ENCODE peak calls at places on chromosome 22, in four cellular contexts. One of them, this sample, is unnamed.

GRCh38 chr22:17563936-17564391 is 666 bp downstream of the SLC25A18 start:
- DNase-seq in Kasumi-1: no peak
- DNase-seq in NCI-H446 treated with DMSO at 0.1 percent for 48 hours: no peak
- DNase-seq in activated CD4-positive, alpha-beta T cell treated with anti-CD3 and anti-CD28 coated beads, Interleukin-2, amount 50 U/mL, for 1 hour: no peak
- DNase-seq in this sample: peak

GRCh38 chr22:32380991-32381390 is 23.3 kb downstream of the RFPL3 start:
- DNase-seq in Kasumi-1: no peak
- DNase-seq in NCI-H446 treated with DMSO at 0.1 percent for 48 hours: no peak
- DNase-seq in activated CD4-positive, alpha-beta T cell treated with anti-CD3 and anti-CD28 coated beads, Interleukin-2, amount 50 U/mL, for 1 hour: no peak
- DNase-seq in this sample: peak

GRCh38 chr22:20011123-20011992 is 5.3 kb downstream of the ARVCF start:
- DNase-seq in Kasumi-1: no peak
- DNase-seq in NCI-H446 treated with DMSO at 0.1 percent for 48 hours: no peak
- DNase-seq in activated CD4-positive, alpha-beta T cell treated with anti-CD3 and anti-CD28 coated beads, Interleukin-2, amount 50 U/mL, for 1 hour: no peak
- DNase-seq in this sample: no peak

GRCh38 chr22:41848468-41848867 is 15.6 kb downstream of the SREBF2 start:
- DNase-seq in Kasumi-1: peak
- DNase-seq in NCI-H446 treated with DMSO at 0.1 percent for 48 hours: no peak
- DNase-seq in activated CD4-positive, alpha-beta T cell treated with anti-CD3 and anti-CD28 coated beads, Interleukin-2, amount 50 U/mL, for 1 hour: no peak
- DNase-seq in this sample: no peak

GRCh38 chr22:33923660-33924246 is 3.5 kb upstream of the LARGE1 start:
- DNase-seq in Kasumi-1: peak
- DNase-seq in NCI-H446 treated with DMSO at 0.1 percent for 48 hours: no peak
- DNase-seq in activated CD4-positive, alpha-beta T cell treated with anti-CD3 and anti-CD28 coated beads, Interleukin-2, amount 50 U/mL, for 1 hour: no peak
- DNase-seq in this sample: peak

GRCh38 chr22:46791201-46791731 is 28.8 kb downstream of the TBC1D22A start:
- DNase-seq in Kasumi-1: peak
- DNase-seq in NCI-H446 treated with DMSO at 0.1 percent for 48 hours: no peak
- DNase-seq in activated CD4-positive, alpha-beta T cell treated with anti-CD3 and anti-CD28 coated beads, Interleukin-2, amount 50 U/mL, for 1 hour: peak
- DNase-seq in this sample: peak

GRCh38 chr22:35149149-35149548 is 83.2 kb downstream of the ISX start:
- DNase-seq in Kasumi-1: no peak
- DNase-seq in NCI-H446 treated with DMSO at 0.1 percent for 48 hours: no peak
- DNase-seq in activated CD4-positive, alpha-beta T cell treated with anti-CD3 and anti-CD28 coated beads, Interleukin-2, amount 50 U/mL, for 1 hour: no peak
- DNase-seq in this sample: no peak

GRCh38 chr22:31082606-31083376 is 1.7 kb downstream of the SMTN start:
- DNase-seq in Kasumi-1: peak
- DNase-seq in NCI-H446 treated with DMSO at 0.1 percent for 48 hours: no peak
- DNase-seq in activated CD4-positive, alpha-beta T cell treated with anti-CD3 and anti-CD28 coated beads, Interleukin-2, amount 50 U/mL, for 1 hour: peak
- DNase-seq in this sample: peak

GRCh38 chr22:40076702-40077645 is 82.2 kb downstream of the FAM83F start:
- DNase-seq in Kasumi-1: peak
- DNase-seq in NCI-H446 treated with DMSO at 0.1 percent for 48 hours: no peak
- DNase-seq in activated CD4-positive, alpha-beta T cell treated with anti-CD3 and anti-CD28 coated beads, Interleukin-2, amount 50 U/mL, for 1 hour: no peak
- DNase-seq in this sample: no peak

GRCh38 chr22:19047993-19048392 is 74.2 kb downstream of the DGCR2 start:
- DNase-seq in Kasumi-1: no peak
- DNase-seq in NCI-H446 treated with DMSO at 0.1 percent for 48 hours: no peak
- DNase-seq in activated CD4-positive, alpha-beta T cell treated with anti-CD3 and anti-CD28 coated beads, Interleukin-2, amount 50 U/mL, for 1 hour: no peak
- DNase-seq in this sample: no peak

GRCh38 chr22:50002791-50003190 is 9.8 kb downstream of the IL17REL start:
- DNase-seq in Kasumi-1: no peak
- DNase-seq in NCI-H446 treated with DMSO at 0.1 percent for 48 hours: no peak
- DNase-seq in activated CD4-positive, alpha-beta T cell treated with anti-CD3 and anti-CD28 coated beads, Interleukin-2, amount 50 U/mL, for 1 hour: no peak
- DNase-seq in this sample: no peak

GRCh38 chr22:32649515-32650200 is 151.8 kb upstream of the TIMP3 start:
- DNase-seq in Kasumi-1: peak
- DNase-seq in NCI-H446 treated with DMSO at 0.1 percent for 48 hours: no peak
- DNase-seq in activated CD4-positive, alpha-beta T cell treated with anti-CD3 and anti-CD28 coated beads, Interleukin-2, amount 50 U/mL, for 1 hour: no peak
- DNase-seq in this sample: peak

GRCh38 chr22:38222797-38223119 is 21.0 kb downstream of the MAFF start:
- DNase-seq in Kasumi-1: no peak
- DNase-seq in NCI-H446 treated with DMSO at 0.1 percent for 48 hours: no peak
- DNase-seq in activated CD4-positive, alpha-beta T cell treated with anti-CD3 and anti-CD28 coated beads, Interleukin-2, amount 50 U/mL, for 1 hour: no peak
- DNase-seq in this sample: no peak

GRCh38 chr22:35625763-35626162 is 8.6 kb upstream of the MB start:
- DNase-seq in Kasumi-1: no peak
- DNase-seq in NCI-H446 treated with DMSO at 0.1 percent for 48 hours: no peak
- DNase-seq in activated CD4-positive, alpha-beta T cell treated with anti-CD3 and anti-CD28 coated beads, Interleukin-2, amount 50 U/mL, for 1 hour: no peak
- DNase-seq in this sample: no peak

GRCh38 chr22:48940988-48941902 is 886.4 kb downstream of the BRD1 start:
- DNase-seq in Kasumi-1: no peak
- DNase-seq in NCI-H446 treated with DMSO at 0.1 percent for 48 hours: no peak
- DNase-seq in activated CD4-positive, alpha-beta T cell treated with anti-CD3 and anti-CD28 coated beads, Interleukin-2, amount 50 U/mL, for 1 hour: no peak
- DNase-seq in this sample: no peak

GRCh38 chr22:48624401-48624800 is 1203.3 kb downstream of the BRD1 start:
- DNase-seq in Kasumi-1: no peak
- DNase-seq in NCI-H446 treated with DMSO at 0.1 percent for 48 hours: no peak
- DNase-seq in activated CD4-positive, alpha-beta T cell treated with anti-CD3 and anti-CD28 coated beads, Interleukin-2, amount 50 U/mL, for 1 hour: no peak
- DNase-seq in this sample: no peak

GRCh38 chr22:31211504-31211861 is 615 bp upstream of the LIMK2 start:
- DNase-seq in Kasumi-1: no peak
- DNase-seq in NCI-H446 treated with DMSO at 0.1 percent for 48 hours: no peak
- DNase-seq in activated CD4-positive, alpha-beta T cell treated with anti-CD3 and anti-CD28 coated beads, Interleukin-2, amount 50 U/mL, for 1 hour: no peak
- DNase-seq in this sample: no peak

GRCh38 chr22:34931026-34931425 is 134.9 kb upstream of the ISX start:
- DNase-seq in Kasumi-1: no peak
- DNase-seq in NCI-H446 treated with DMSO at 0.1 percent for 48 hours: no peak
- DNase-seq in activated CD4-positive, alpha-beta T cell treated with anti-CD3 and anti-CD28 coated beads, Interleukin-2, amount 50 U/mL, for 1 hour: no peak
- DNase-seq in this sample: no peak

GRCh38 chr22:45285431-45286058 is 796 bp downstream of the UPK3A start:
- DNase-seq in Kasumi-1: no peak
- DNase-seq in NCI-H446 treated with DMSO at 0.1 percent for 48 hours: no peak
- DNase-seq in activated CD4-positive, alpha-beta T cell treated with anti-CD3 and anti-CD28 coated beads, Interleukin-2, amount 50 U/mL, for 1 hour: no peak
- DNase-seq in this sample: no peak

GRCh38 chr22:41405588-41405987 is 23.8 kb downstream of the TEF start:
- DNase-seq in Kasumi-1: no peak
- DNase-seq in NCI-H446 treated with DMSO at 0.1 percent for 48 hours: no peak
- DNase-seq in activated CD4-positive, alpha-beta T cell treated with anti-CD3 and anti-CD28 coated beads, Interleukin-2, amount 50 U/mL, for 1 hour: no peak
- DNase-seq in this sample: no peak

GRCh38 chr22:37324340-37325023 is 42.2 kb downstream of the CYTH4 start:
- DNase-seq in Kasumi-1: no peak
- DNase-seq in NCI-H446 treated with DMSO at 0.1 percent for 48 hours: no peak
- DNase-seq in activated CD4-positive, alpha-beta T cell treated with anti-CD3 and anti-CD28 coated beads, Interleukin-2, amount 50 U/mL, for 1 hour: no peak
- DNase-seq in this sample: no peak

GRCh38 chr22:17606472-17606871 is 22.1 kb downstream of the ATP6V1E1 start:
- DNase-seq in Kasumi-1: no peak
- DNase-seq in NCI-H446 treated with DMSO at 0.1 percent for 48 hours: no peak
- DNase-seq in activated CD4-positive, alpha-beta T cell treated with anti-CD3 and anti-CD28 coated beads, Interleukin-2, amount 50 U/mL, for 1 hour: no peak
- DNase-seq in this sample: peak

GRCh38 chr22:29689872-29690213 is 30.0 kb upstream of the CABP7 start:
- DNase-seq in Kasumi-1: peak
- DNase-seq in NCI-H446 treated with DMSO at 0.1 percent for 48 hours: peak
- DNase-seq in activated CD4-positive, alpha-beta T cell treated with anti-CD3 and anti-CD28 coated beads, Interleukin-2, amount 50 U/mL, for 1 hour: peak
- DNase-seq in this sample: peak

GRCh38 chr22:29727248-29727551 is 7.4 kb downstream of the CABP7 start:
- DNase-seq in Kasumi-1: peak
- DNase-seq in NCI-H446 treated with DMSO at 0.1 percent for 48 hours: no peak
- DNase-seq in activated CD4-positive, alpha-beta T cell treated with anti-CD3 and anti-CD28 coated beads, Interleukin-2, amount 50 U/mL, for 1 hour: no peak
- DNase-seq in this sample: peak

GRCh38 chr22:35627267-35628041 is 10.3 kb upstream of the MB start:
- DNase-seq in Kasumi-1: peak
- DNase-seq in NCI-H446 treated with DMSO at 0.1 percent for 48 hours: peak
- DNase-seq in activated CD4-positive, alpha-beta T cell treated with anti-CD3 and anti-CD28 coated beads, Interleukin-2, amount 50 U/mL, for 1 hour: peak
- DNase-seq in this sample: peak

GRCh38 chr22:37742374-37743092 is 45.7 kb downstream of the TRIOBP start:
- DNase-seq in Kasumi-1: peak
- DNase-seq in NCI-H446 treated with DMSO at 0.1 percent for 48 hours: no peak
- DNase-seq in activated CD4-positive, alpha-beta T cell treated with anti-CD3 and anti-CD28 coated beads, Interleukin-2, amount 50 U/mL, for 1 hour: no peak
- DNase-seq in this sample: peak

GRCh38 chr22:44026630-44027511 is 2.8 kb downstream of the PARVB start:
- DNase-seq in Kasumi-1: peak
- DNase-seq in NCI-H446 treated with DMSO at 0.1 percent for 48 hours: no peak
- DNase-seq in activated CD4-positive, alpha-beta T cell treated with anti-CD3 and anti-CD28 coated beads, Interleukin-2, amount 50 U/mL, for 1 hour: peak
- DNase-seq in this sample: no peak